ENCODE peak calls at places on chromosomes 4 and X, in four cellular contexts. B is AG09309; Z is fibroblast of pulmonary artery; F is activated T-helper 1 cell treated with anti-CD3 and anti-CD28 coated beads, Interleukin-12 subunit alpha, Interleukin-12 subunit beta, Interleukin-2, Interleukin-4 antibody, amounts not matched to agents 30 ng/mL and 10 ng/mL and 1 ng/mL, durations not matched to agents 14 hours and 24 hours and 36 hours. U is an unnamed sample.

GRCh38 chr4:1411436-1412375 is 5.5 kb upstream of the NKX1-1 start:
- DNase-seq in Z (no peak), F (no peak), B (no peak), U (no peak)

GRCh38 chrX:43693602-43694406 is 37.7 kb downstream of the MAOA start:
- DNase-seq in Z (no peak), F (no peak), B (no peak), U (no peak)

GRCh38 chr4:15012017-15012788 is 9.9 kb downstream of the CPEB2 start:
- DNase-seq in Z (no peak), B (no peak), F (no peak), U (no peak)

GRCh38 chr4:177596035-177596434 is 153.8 kb upstream of the AGA start:
- DNase-seq in B (peak; percentile 11), Z (peak; percentile 55), F (peak; percentile 11), U (peak; percentile 3)

GRCh38 chr4:88823058-88823919 is 125.7 kb upstream of the NAP1L5 start:
- DNase-seq in B (peak; percentile 86), F (peak; percentile 76), Z (peak; percentile 98), U (peak; percentile 83)

GRCh38 chrX:110381216-110381615 is 22.6 kb downstream of the RTL9 start:
- DNase-seq in B (no peak), Z (no peak), F (no peak), U (peak; percentile 66)

GRCh38 chrX:41029332-41029731 is 55.9 kb upstream of the USP9X start:
- DNase-seq in Z (no peak), F (no peak), B (no peak), U (no peak)

GRCh38 chr4:78938868-78939666 is at the start of gene PAQR3:
- DNase-seq in F (peak; percentile 82), Z (peak; percentile 79), B (peak; percentile 5), U (no peak)

GRCh38 chr4:38284294-38285045 is 324.3 kb downstream of the PTTG2 start:
- DNase-seq in Z (peak; percentile 74), F (no peak), B (no peak), U (no peak)

GRCh38 chr4:129323630-129324029 is 227.7 kb downstream of the C4orf33 start:
- DNase-seq in Z (no peak), F (no peak), B (no peak), U (no peak)

GRCh38 chr4:40702137-40702799 is 47.5 kb upstream of the NSUN7 start:
- DNase-seq in F (no peak), Z (no peak), B (no peak), U (no peak)

GRCh38 chr4:69147334-69147733 is 51.1 kb downstream of the UGT2B7 start:
- DNase-seq in B (no peak), Z (no peak), F (no peak), U (no peak)

GRCh38 chr4:1072830-1073446 is 40.4 kb downstream of the RNF212 start:
- DNase-seq in F (peak; percentile 24), Z (peak; percentile 68), B (peak; percentile 11), U (no peak)

GRCh38 chr4:48603366-48604003 is 113.4 kb downstream of the ZAR1 start:
- DNase-seq in B (no peak), F (no peak), Z (no peak), U (no peak)

GRCh38 chr4:138458751-138459150 is 216.6 kb upstream of the SLC7A11 start:
- DNase-seq in Z (no peak), B (no peak), F (no peak), U (no peak)

GRCh38 chr4:73414936-73415271 is 10.8 kb downstream of the ALB start:
- DNase-seq in Z (no peak), F (no peak), B (no peak), U (no peak)

GRCh38 chr4:53704329-53704728 is 113.0 kb upstream of the LNX1 start:
- DNase-seq in Z (no peak), F (no peak), B (no peak), U (no peak)

GRCh38 chr4:52038109-52038912 is at the start of gene SGCB:
- DNase-seq in F (peak; percentile 71), B (no peak), Z (peak; percentile 39), U (no peak)

GRCh38 chr4:157702821-157703220 is 470.0 kb downstream of the GASK1B start:
- DNase-seq in F (no peak), B (no peak), Z (no peak), U (no peak)

GRCh38 chr4:122583906-122584305 is 37.0 kb downstream of the IL21 start:
- DNase-seq in F (no peak), Z (peak; percentile 72), B (peak; percentile 79), U (peak; percentile 14)

GRCh38 chr4:155552180-155552579 is 114.5 kb upstream of the GUCY1A1 start:
- DNase-seq in Z (no peak), F (no peak), B (no peak), U (no peak)

GRCh38 chrX:5788930-5789329 is 439.7 kb downstream of the NLGN4X start:
- DNase-seq in Z (no peak), B (no peak), F (no peak), U (no peak)

GRCh38 chr4:22487333-22487732 is 28.5 kb downstream of the ADGRA3 start:
- DNase-seq in F (no peak), B (no peak), Z (no peak), U (no peak)

GRCh38 chrX:48459483-48459882 is 10.6 kb downstream of the SLC38A5 start:
- DNase-seq in F (no peak), Z (no peak), B (no peak), U (no peak)

GRCh38 chr4:79225360-79225759 is 100.5 kb downstream of the NAA11 start:
- DNase-seq in F (no peak), Z (no peak), B (no peak), U (no peak)

GRCh38 chr4:165096776-165097175 is 15.9 kb downstream of the TMEM192 start:
- DNase-seq in B (peak; percentile 5), Z (peak; percentile 53), F (no peak), U (no peak)

GRCh38 chr4:30600246-30600645 is 119.9 kb upstream of the PCDH7 start:
- DNase-seq in B (peak; percentile 3), Z (peak; percentile 57), F (no peak), U (no peak)

GRCh38 chrX:69312141-69312670 is 147.0 kb upstream of the PJA1 start:
- DNase-seq in Z (no peak), B (no peak), F (no peak), U (no peak)

GRCh38 chr4:42708625-42709024 is 51.7 kb upstream of the ATP8A1 start:
- DNase-seq in Z (no peak), B (no peak), F (no peak), U (no peak)

GRCh38 chr4:156654410-156654809 is 317.2 kb downstream of the PDGFC start:
- DNase-seq in Z (no peak), B (no peak), F (no peak), U (no peak)

GRCh38 chrX:100647095-100647494 is 3.1 kb downstream of the SRPX2 start:
- DNase-seq in F (no peak), B (no peak), Z (peak; percentile 59), U (no peak)

GRCh38 chrX:132171881-132172280 is 44.1 kb upstream of the FRMD7 start:
- DNase-seq in F (no peak), Z (no peak), B (no peak), U (no peak)

GRCh38 chrX:100802843-100803242 is 17.3 kb upstream of the CSTF2 start:
- DNase-seq in F (no peak), B (no peak), Z (no peak), U (no peak)

GRCh38 chrX:101395789-101396188 is 5.0 kb downstream of the RPL36A start:
- DNase-seq in F (no peak), B (no peak), Z (no peak), U (no peak)

GRCh38 chr4:140645614-140646412 is 77.1 kb upstream of the UCP1 start:
- DNase-seq in Z (no peak), B (no peak), F (no peak), U (no peak)

GRCh38 chr4:7147261-7147660 is 45.1 kb upstream of the SORCS2 start:
- DNase-seq in Z (no peak), F (no peak), B (no peak), U (no peak)

GRCh38 chr4:176044589-176044951 is 21.1 kb upstream of the WDR17 start:
- DNase-seq in B (no peak), Z (peak; percentile 17), F (no peak), U (no peak)

U was measured in AG04449.